ENCODE peak calls at places on chromosomes 11 and 22, in five cellular contexts. K, X, L, E and T are unnamed samples.

GRCh38 chr11:117673561-117673960 is 123.5 kb downstream of the DSCAML1 start:
- DNase-seq in L (no peak), E (no peak), X (no peak), K (no peak), T (no peak)

GRCh38 chr22:30883586-30884145 is 84.9 kb downstream of the MORC2 start:
- DNase-seq in L (no peak), K (no peak), E (no peak), X (no peak), T (no peak)

GRCh38 chr11:121575963-121576290 is 123.2 kb upstream of the SORL1-AS1 start:
- DNase-seq in K (no peak), L (no peak), E (no peak), X (no peak), T (no peak)

GRCh38 chr11:67373916-67374570 is 645 bp upstream of the CLCF1 start:
- DNase-seq in L (peak), E (peak), X (peak), K (peak), T (peak)

GRCh38 chr11:94834931-94835330 is 66.8 kb downstream of the AMOTL1 start:
- DNase-seq in L (no peak), K (no peak), E (no peak), X (no peak), T (no peak)

GRCh38 chr22:49751318-49751967 is 76.2 kb downstream of the BRD1 start:
- DNase-seq in X (peak), L (no peak), K (no peak), E (no peak), T (no peak)

GRCh38 chr11:87125257-87125656 is 87.5 kb downstream of the TMEM135 start:
- DNase-seq in X (no peak), E (no peak), L (peak), K (no peak), T (no peak)

GRCh38 chr11:101717621-101718020 is 133.8 kb upstream of the TRPC6 start:
- DNase-seq in X (no peak), L (no peak), K (no peak), E (no peak), T (no peak)

GRCh38 chr11:60378359-60378758 is at the start of gene MS4A7:
- DNase-seq in L (no peak), E (no peak), K (peak), X (no peak), T (peak)

GRCh38 chr22:30969532-30970355 is 679 bp downstream of the TUG1 start:
- DNase-seq in L (peak), K (peak), X (no peak), E (no peak), T (peak)

GRCh38 chr11:125626381-125626950 is 1.5 kb downstream of the CHEK1 start:
- DNase-seq in K (peak), X (no peak), L (peak), E (no peak), T (peak)

GRCh38 chr11:82936261-82936660 is 34.7 kb downstream of the DDIAS start:
- DNase-seq in K (no peak), L (peak), X (no peak), E (no peak), T (no peak)

GRCh38 chr11:66768818-66769217 is 39.8 kb upstream of the SPTBN2 start:
- DNase-seq in L (no peak), K (no peak), X (no peak), E (no peak), T (no peak)

GRCh38 chr22:20569059-20570058 is 61.9 kb downstream of the MED15 start:
- DNase-seq in K (no peak), X (no peak), E (peak), L (peak), T (no peak)

GRCh38 chr11:21687645-21688044 is 505.2 kb upstream of the ANO5 start:
- DNase-seq in K (no peak), X (no peak), E (no peak), L (no peak), T (no peak)

GRCh38 chr11:2788751-2789140 is 89.0 kb upstream of the KCNQ1OT1 start:
- DNase-seq in L (no peak), E (no peak), X (no peak), K (no peak), T (no peak)

GRCh38 chr22:41429232-41429945 is 17.2 kb downstream of the TOB2 start:
- DNase-seq in E (no peak), K (no peak), L (peak), X (no peak), T (no peak)

GRCh38 chr22:19603767-19604166 is 79.6 kb upstream of the CLDN5 start:
- DNase-seq in K (no peak), X (no peak), L (no peak), E (no peak), T (no peak)

GRCh38 chr22:49713003-49713402 is 114.7 kb downstream of the BRD1 start:
- DNase-seq in K (no peak), E (no peak), X (no peak), L (no peak), T (no peak)

GRCh38 chr22:25097006-25097405 is 102.7 kb upstream of the CRYBB3 start:
- DNase-seq in E (no peak), L (no peak), X (no peak), K (no peak), T (no peak)

GRCh38 chr11:61949169-61950034 is 749 bp upstream of the BEST1 start:
- DNase-seq in X (peak), L (peak), E (peak), K (peak), T (peak)

GRCh38 chr11:45982656-45983470 is 60.4 kb downstream of the LARGE2 start:
- DNase-seq in X (peak), K (no peak), L (peak), E (peak), T (no peak)

GRCh38 chr11:101915811-101916291 is 471 bp downstream of the ANGPTL5 start:
- DNase-seq in L (peak), E (no peak), X (peak), K (peak), T (peak)

GRCh38 chr22:37731804-37732471 is 35.1 kb downstream of the TRIOBP start:
- DNase-seq in X (no peak), K (no peak), L (no peak), E (no peak), T (peak)

GRCh38 chr22:42680648-42681047 is 31.5 kb upstream of the CYB5R3 start:
- DNase-seq in E (peak), L (peak), X (no peak), K (no peak), T (no peak)

GRCh38 chr11:75499423-75500305 is 26.1 kb downstream of the GDPD5 start:
- DNase-seq in K (no peak), L (peak), X (no peak), E (no peak), T (no peak)

GRCh38 chr22:46696225-46696518 is 41.9 kb downstream of the CERK start:
- DNase-seq in L (no peak), X (peak), K (no peak), E (no peak), T (no peak)

GRCh38 chr22:19184276-19184997 is 5.9 kb upstream of the SLC25A1 start:
- DNase-seq in E (no peak), X (no peak), L (no peak), K (no peak), T (no peak)

GRCh38 chr22:47449508-47450270 is 687.2 kb downstream of the TBC1D22A start:
- DNase-seq in K (no peak), E (no peak), L (no peak), X (no peak), T (no peak)

GRCh38 chr22:44089717-44090570 is 65.8 kb downstream of the PARVB start:
- DNase-seq in L (no peak), E (no peak), X (no peak), K (no peak), T (no peak)

GRCh38 chr22:35838849-35839646 is 121.4 kb downstream of the APOL5 start:
- DNase-seq in L (peak), K (no peak), X (no peak), E (peak), T (peak)

GRCh38 chr11:296976-297665 is 2.2 kb downstream of the IFITM5 start:
- DNase-seq in L (no peak), K (no peak), X (no peak), E (no peak), T (no peak)

GRCh38 chr11:132257861-132258260 is 887.4 kb downstream of the NTM start:
- DNase-seq in L (no peak), E (no peak), X (no peak), K (no peak), T (no peak)

GRCh38 chr11:16867097-16867496 is 128.7 kb downstream of the C11orf58 start:
- DNase-seq in E (no peak), K (no peak), L (no peak), X (no peak), T (no peak)

GRCh38 chr11:46291441-46292143 is 14.1 kb downstream of the CREB3L1 start:
- DNase-seq in K (no peak), E (no peak), L (peak), X (no peak), T (no peak)

DNA sequence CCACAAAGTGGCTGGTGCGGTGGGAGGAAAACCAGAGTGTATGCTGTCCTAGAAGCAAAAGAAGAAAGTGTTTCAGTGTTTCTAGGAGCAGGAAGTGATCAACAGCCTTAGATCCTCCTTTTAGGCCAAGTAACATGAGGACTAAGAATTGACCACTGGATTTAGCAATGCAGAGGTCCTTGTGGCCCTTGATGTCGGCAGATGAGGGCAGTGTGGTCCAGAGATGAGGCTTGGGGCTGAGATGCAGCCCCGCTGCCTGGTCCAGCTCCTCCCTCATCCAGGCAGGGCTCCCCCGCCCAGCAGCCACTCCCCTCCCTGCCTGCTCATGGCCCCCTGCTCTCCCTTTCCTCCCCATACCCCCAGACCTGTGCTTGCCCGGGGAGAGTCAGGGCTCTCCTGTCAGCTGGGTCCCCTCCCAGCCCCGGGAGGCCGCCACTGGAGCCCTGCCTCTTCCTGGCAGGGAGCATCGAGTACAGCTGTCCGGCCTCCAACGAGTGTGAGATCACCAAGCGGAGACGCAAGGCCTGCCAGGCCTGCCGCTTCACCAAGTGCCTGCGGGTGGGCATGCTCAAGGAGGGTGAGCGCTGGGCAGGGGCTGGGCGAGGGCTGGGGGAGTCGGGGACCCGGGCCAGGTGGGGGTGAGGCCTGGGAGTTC is 3.7 kb downstream of the TRMT112 start:
- DNase-seq in K (no peak), E (no peak), X (no peak), L (peak), T (no peak)
- H2AFZ ChIP-seq in K (no peak), E (no peak), X (no peak), L (peak), T (no peak)

GRCh38 chr11:1761857-1762536 is 1.7 kb downstream of the CTSD start:
- DNase-seq in K (no peak), L (peak), E (no peak), X (no peak), T (no peak)

GRCh38 chr11:1761110-1761856 is 2.4 kb downstream of the CTSD start:
- DNase-seq in K (no peak), L (no peak), X (no peak), E (no peak), T (no peak)

GRCh38 chr11:1763796-1764661 is at the start of gene CTSD:
- DNase-seq in K (peak), X (peak), L (peak), E (peak), T (peak)

GRCh38 chr11:1762537-1763302 is 1.0 kb downstream of the CTSD start:
- DNase-seq in E (peak), K (no peak), L (no peak), X (no peak), T (no peak)

GRCh38 chr11:1763336-1763795 is 361 bp downstream of the CTSD start:
- DNase-seq in X (peak), E (no peak), L (no peak), K (peak), T (peak)
- TF ChIP-seq EZH2phosphoT487 in X (no peak), E (no peak), L (no peak), K (no peak), T (no peak)

GRCh38 chr22:45502215-45503070 is at the start of gene FBLN1:
- DNase-seq in L (peak), K (no peak), X (peak), E (no peak), T (no peak)
- H2AFZ ChIP-seq in L (peak), K (no peak), X (peak), E (no peak), T (no peak)

GRCh38 chr11:118973985-118974384 is 2.4 kb downstream of the FOXR1 start:
- DNase-seq in E (no peak), K (no peak), L (no peak), X (no peak), T (no peak)
- TF ChIP-seq EZH2phosphoT487 in E (no peak), K (no peak), L (no peak), X (no peak), T (no peak)

GRCh38 chr11:86015699-86016098 is 53.2 kb downstream of the PICALM start:
- DNase-seq in L (no peak), K (no peak), E (no peak), X (no peak), T (no peak)
- H2AFZ ChIP-seq in L (no peak), K (no peak), E (no peak), X (no peak), T (no peak)

GRCh38 chr11:123086315-123086714 is 24.4 kb upstream of the HSPA8 start:
- DNase-seq in X (no peak), L (no peak), K (peak), E (no peak), T (no peak)
- TF ChIP-seq EZH2phosphoT487 in X (no peak), L (no peak), K (no peak), E (no peak), T (no peak)